ENCODE peak calls at places on chromosomes 5 and 9, in nine cellular contexts. One of them, this sample, is unnamed.

GRCh38 chr5:55636711-55637110 is 75.4 kb downstream of the SLC38A9 start:
- DNase-seq in hippocampal formation: no peak
- DNase-seq in choroid plexus epithelial cell: peak
- DNase-seq in A549: peak
- DNase-seq in DMS79 treated with DMSO at 0.1 percent for 48 hours: no peak
- DNase-seq in HTR-8/SVneo: no peak
- DNase-seq in GM04504: no peak
- DNase-seq in fibroblast of the aortic adventitia: peak
- DNase-seq in T-helper 2 cell: no peak
- DNase-seq in this sample: peak

GRCh38 chr9:92686954-92687353 is 17.0 kb upstream of the IPPK start:
- DNase-seq in hippocampal formation: no peak
- DNase-seq in T-helper 2 cell: no peak
- DNase-seq in fibroblast of the aortic adventitia: no peak
- DNase-seq in HTR-8/SVneo: no peak
- DNase-seq in GM04504: no peak
- DNase-seq in choroid plexus epithelial cell: peak
- DNase-seq in A549: peak
- DNase-seq in DMS79 treated with DMSO at 0.1 percent for 48 hours: no peak
- DNase-seq in this sample: no peak

GRCh38 chr9:134367796-134368490 is 41.7 kb downstream of the RXRA start:
- DNase-seq in GM04504: no peak
- DNase-seq in HTR-8/SVneo: no peak
- DNase-seq in A549: no peak
- DNase-seq in fibroblast of the aortic adventitia: no peak
- DNase-seq in hippocampal formation: no peak
- DNase-seq in T-helper 2 cell: no peak
- DNase-seq in DMS79 treated with DMSO at 0.1 percent for 48 hours: peak
- DNase-seq in choroid plexus epithelial cell: no peak
- DNase-seq in this sample: no peak

GRCh38 chr9:30967484-30967883 is 1417.0 kb upstream of the ACO1 start:
- DNase-seq in T-helper 2 cell: no peak
- DNase-seq in HTR-8/SVneo: no peak
- DNase-seq in DMS79 treated with DMSO at 0.1 percent for 48 hours: no peak
- DNase-seq in choroid plexus epithelial cell: peak
- DNase-seq in hippocampal formation: no peak
- DNase-seq in A549: peak
- DNase-seq in GM04504: no peak
- DNase-seq in fibroblast of the aortic adventitia: no peak
- DNase-seq in this sample: peak

GRCh38 chr5:64526709-64527439 is 21.1 kb downstream of the RGS7BP start:
- DNase-seq in DMS79 treated with DMSO at 0.1 percent for 48 hours: no peak
- DNase-seq in choroid plexus epithelial cell: no peak
- DNase-seq in HTR-8/SVneo: no peak
- DNase-seq in GM04504: no peak
- DNase-seq in hippocampal formation: no peak
- DNase-seq in A549: no peak
- DNase-seq in T-helper 2 cell: no peak
- DNase-seq in fibroblast of the aortic adventitia: no peak
- DNase-seq in this sample: no peak

GRCh38 chr5:114782869-114783268 is 386.8 kb downstream of the TRIM36 start:
- DNase-seq in A549: peak
- DNase-seq in hippocampal formation: peak
- DNase-seq in fibroblast of the aortic adventitia: no peak
- DNase-seq in DMS79 treated with DMSO at 0.1 percent for 48 hours: no peak
- DNase-seq in T-helper 2 cell: no peak
- DNase-seq in HTR-8/SVneo: no peak
- DNase-seq in GM04504: no peak
- DNase-seq in choroid plexus epithelial cell: no peak
- DNase-seq in this sample: no peak

GRCh38 chr9:124013263-124014211 is 2.0 kb downstream of the LHX2 start:
- DNase-seq in A549: no peak
- DNase-seq in DMS79 treated with DMSO at 0.1 percent for 48 hours: no peak
- DNase-seq in choroid plexus epithelial cell: no peak
- DNase-seq in T-helper 2 cell: no peak
- DNase-seq in HTR-8/SVneo: no peak
- DNase-seq in GM04504: no peak
- DNase-seq in hippocampal formation: no peak
- DNase-seq in fibroblast of the aortic adventitia: no peak
- DNase-seq in this sample: peak

GRCh38 chr5:135191084-135191826 is 157.2 kb upstream of the PITX1 start:
- DNase-seq in T-helper 2 cell: peak
- DNase-seq in HTR-8/SVneo: peak
- DNase-seq in choroid plexus epithelial cell: peak
- DNase-seq in GM04504: peak
- DNase-seq in A549: peak
- DNase-seq in hippocampal formation: peak
- DNase-seq in fibroblast of the aortic adventitia: peak
- DNase-seq in DMS79 treated with DMSO at 0.1 percent for 48 hours: peak
- DNase-seq in this sample: peak

GRCh38 chr9:92650839-92651621 is 18.9 kb downstream of the IPPK start:
- DNase-seq in DMS79 treated with DMSO at 0.1 percent for 48 hours: no peak
- DNase-seq in choroid plexus epithelial cell: peak
- DNase-seq in fibroblast of the aortic adventitia: peak
- DNase-seq in GM04504: no peak
- DNase-seq in HTR-8/SVneo: no peak
- DNase-seq in A549: no peak
- DNase-seq in hippocampal formation: peak
- DNase-seq in T-helper 2 cell: no peak
- DNase-seq in this sample: peak

GRCh38 chr5:31049933-31050704 is 143.4 kb upstream of the CDH6 start:
- DNase-seq in fibroblast of the aortic adventitia: no peak
- DNase-seq in GM04504: no peak
- DNase-seq in T-helper 2 cell: no peak
- DNase-seq in A549: no peak
- DNase-seq in HTR-8/SVneo: no peak
- DNase-seq in DMS79 treated with DMSO at 0.1 percent for 48 hours: no peak
- DNase-seq in choroid plexus epithelial cell: peak
- DNase-seq in hippocampal formation: no peak
- DNase-seq in this sample: no peak

GRCh38 chr9:115810166-115810565 is 343.4 kb upstream of the PAPPA start:
- DNase-seq in A549: no peak
- DNase-seq in T-helper 2 cell: no peak
- DNase-seq in HTR-8/SVneo: no peak
- DNase-seq in DMS79 treated with DMSO at 0.1 percent for 48 hours: no peak
- DNase-seq in GM04504: no peak
- DNase-seq in choroid plexus epithelial cell: peak
- DNase-seq in hippocampal formation: no peak
- DNase-seq in fibroblast of the aortic adventitia: no peak
- DNase-seq in this sample: no peak

GRCh38 chr5:172587061-172587405 is 54.0 kb upstream of the NEURL1B start:
- DNase-seq in GM04504: no peak
- DNase-seq in hippocampal formation: no peak
- DNase-seq in A549: no peak
- DNase-seq in fibroblast of the aortic adventitia: no peak
- DNase-seq in DMS79 treated with DMSO at 0.1 percent for 48 hours: no peak
- DNase-seq in choroid plexus epithelial cell: no peak
- DNase-seq in HTR-8/SVneo: no peak
- DNase-seq in T-helper 2 cell: no peak
- DNase-seq in this sample: no peak

GRCh38 chr5:178290376-178290775 is 57.8 kb upstream of the PHYKPL start:
- DNase-seq in A549: no peak
- DNase-seq in DMS79 treated with DMSO at 0.1 percent for 48 hours: no peak
- DNase-seq in hippocampal formation: no peak
- DNase-seq in choroid plexus epithelial cell: no peak
- DNase-seq in HTR-8/SVneo: no peak
- DNase-seq in GM04504: no peak
- DNase-seq in fibroblast of the aortic adventitia: no peak
- DNase-seq in T-helper 2 cell: no peak
- DNase-seq in this sample: no peak